ENCODE peak calls at places on chromosome 2, in four cellular contexts. One of them, this sample, is unnamed.

GRCh38 chr2:105518897-105519296 is 120.0 kb upstream of the FHL2 start:
- DNase-seq in cardiac fibroblast: no peak
- DNase-seq in GM12865: no peak
- DNase-seq in mucosa of descending colon: peak
- DNase-seq in this sample: peak

GRCh38 chr2:73832905-73833304 is 4.1 kb downstream of the STAMBP start:
- DNase-seq in GM12865: peak
- DNase-seq in cardiac fibroblast: peak
- DNase-seq in mucosa of descending colon: no peak
- DNase-seq in this sample: peak

GRCh38 chr2:174797792-174798276 is 33.6 kb upstream of the CHRNA1 start:
- DNase-seq in GM12865: no peak
- DNase-seq in cardiac fibroblast: no peak
- DNase-seq in mucosa of descending colon: no peak
- DNase-seq in this sample: peak

GRCh38 chr2:238061310-238062202 is 755 bp downstream of the SCLY start:
- DNase-seq in mucosa of descending colon: peak
- DNase-seq in cardiac fibroblast: peak
- DNase-seq in GM12865: peak
- DNase-seq in this sample: peak

GRCh38 chr2:46849741-46850474 is 65.7 kb downstream of the MCFD2 start:
- DNase-seq in mucosa of descending colon: peak
- DNase-seq in GM12865: no peak
- DNase-seq in cardiac fibroblast: peak
- DNase-seq in this sample: peak

GRCh38 chr2:236576978-236577377 is 7.4 kb downstream of the ACKR3 start:
- DNase-seq in cardiac fibroblast: no peak
- DNase-seq in GM12865: no peak
- DNase-seq in mucosa of descending colon: no peak
- DNase-seq in this sample: no peak

GRCh38 chr2:239940861-239941570 is 84.1 kb downstream of the NDUFA10 start:
- DNase-seq in GM12865: no peak
- DNase-seq in mucosa of descending colon: no peak
- DNase-seq in cardiac fibroblast: no peak
- DNase-seq in this sample: no peak

GRCh38 chr2:31558401-31559295 is 22.1 kb downstream of the SRD5A2 start:
- DNase-seq in GM12865: no peak
- DNase-seq in cardiac fibroblast: no peak
- DNase-seq in mucosa of descending colon: no peak
- DNase-seq in this sample: peak

GRCh38 chr2:217356795-217357194 is 496.9 kb upstream of the TNP1 start:
- DNase-seq in cardiac fibroblast: peak
- DNase-seq in GM12865: no peak
- DNase-seq in mucosa of descending colon: no peak
- DNase-seq in this sample: no peak

GRCh38 chr2:230922951-230923717 is 1.9 kb downstream of the GPR55 start:
- DNase-seq in GM12865: peak
- DNase-seq in cardiac fibroblast: no peak
- DNase-seq in mucosa of descending colon: no peak
- DNase-seq in this sample: no peak

GRCh38 chr2:173862612-173863217 is 102.5 kb downstream of the SP3 start:
- DNase-seq in mucosa of descending colon: no peak
- DNase-seq in GM12865: no peak
- DNase-seq in cardiac fibroblast: peak
- DNase-seq in this sample: no peak

GRCh38 chr2:46402874-46403273 is 76.5 kb upstream of the TMEM247 start:
- DNase-seq in cardiac fibroblast: no peak
- DNase-seq in mucosa of descending colon: no peak
- DNase-seq in GM12865: no peak
- DNase-seq in this sample: no peak

GRCh38 chr2:43332653-43333052 is 106.2 kb upstream of the ZFP36L2 start:
- DNase-seq in GM12865: no peak
- DNase-seq in mucosa of descending colon: no peak
- DNase-seq in cardiac fibroblast: no peak
- DNase-seq in this sample: peak

GRCh38 chr2:138180691-138181386 is 216.6 kb downstream of the HNMT start:
- DNase-seq in cardiac fibroblast: peak
- DNase-seq in GM12865: no peak
- DNase-seq in mucosa of descending colon: no peak
- DNase-seq in this sample: peak

GRCh38 chr2:174985624-174986023 is 19.6 kb downstream of the CHN1 start:
- DNase-seq in GM12865: no peak
- DNase-seq in mucosa of descending colon: no peak
- DNase-seq in cardiac fibroblast: peak
- DNase-seq in this sample: peak

GRCh38 chr2:12437144-12437543 is 279.6 kb upstream of the TRIB2 start:
- DNase-seq in mucosa of descending colon: no peak
- DNase-seq in cardiac fibroblast: no peak
- DNase-seq in GM12865: no peak
- DNase-seq in this sample: no peak

GRCh38 chr2:130336877-130337734 is 5.6 kb upstream of the IMP4 start:
- DNase-seq in mucosa of descending colon: peak
- DNase-seq in cardiac fibroblast: peak
- DNase-seq in GM12865: peak
- DNase-seq in this sample: peak

GRCh38 chr2:229410946-229411345 is 139.9 kb upstream of the PID1 start:
- DNase-seq in mucosa of descending colon: no peak
- DNase-seq in cardiac fibroblast: no peak
- DNase-seq in GM12865: no peak
- DNase-seq in this sample: no peak

GRCh38 chr2:213238753-213239591 is 45.3 kb upstream of the SPAG16 start:
- DNase-seq in GM12865: peak
- DNase-seq in mucosa of descending colon: no peak
- DNase-seq in cardiac fibroblast: peak
- DNase-seq in this sample: peak

GRCh38 chr2:168050377-168050776 is 197.0 kb downstream of the STK39 start:
- DNase-seq in GM12865: no peak
- DNase-seq in cardiac fibroblast: no peak
- DNase-seq in mucosa of descending colon: no peak
- DNase-seq in this sample: no peak

GRCh38 chr2:158395166-158395565 is 61.4 kb downstream of the CCDC148 start:
- DNase-seq in GM12865: no peak
- DNase-seq in mucosa of descending colon: no peak
- DNase-seq in cardiac fibroblast: no peak
- DNase-seq in this sample: peak

GRCh38 chr2:178380763-178381162 is 70.2 kb downstream of the PRKRA start:
- DNase-seq in mucosa of descending colon: no peak
- DNase-seq in GM12865: no peak
- DNase-seq in cardiac fibroblast: no peak
- DNase-seq in this sample: no peak

GRCh38 chr2:137467246-137467862 is 496.9 kb upstream of the HNMT start:
- DNase-seq in GM12865: peak
- DNase-seq in mucosa of descending colon: peak
- DNase-seq in cardiac fibroblast: peak
- DNase-seq in this sample: peak

GRCh38 chr2:157032019-157032418 is 225.5 kb upstream of the GALNT5 start:
- DNase-seq in GM12865: no peak
- DNase-seq in cardiac fibroblast: peak
- DNase-seq in mucosa of descending colon: no peak
- DNase-seq in this sample: peak

DNA sequence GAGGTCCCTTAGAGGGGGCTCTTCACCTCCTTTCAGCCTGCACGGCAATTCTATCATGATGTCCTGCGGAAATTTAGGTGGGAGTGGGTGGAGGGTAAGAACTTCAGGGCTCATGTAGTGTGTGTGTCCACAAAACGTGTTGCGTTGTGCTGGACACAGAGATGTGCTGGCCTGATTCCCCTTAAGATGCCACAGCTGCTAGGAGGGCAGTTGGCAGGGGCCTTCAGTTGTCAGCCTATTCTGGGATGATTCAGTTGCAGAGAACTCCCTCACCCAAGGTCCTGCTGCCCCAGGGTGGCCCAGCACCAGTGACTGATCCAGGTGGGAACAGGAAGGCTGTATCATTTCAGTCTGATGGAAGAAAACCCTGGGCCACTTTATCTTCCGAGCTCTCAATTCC is 1.0 kb upstream of the HJURP start:
- DNase-seq in GM12865: no peak
- DNase-seq in mucosa of descending colon: no peak
- DNase-seq in cardiac fibroblast: no peak
- DNase-seq in this sample: no peak
- H3K4me3 ChIP-seq in GM12865: no peak
- H3K4me3 ChIP-seq in mucosa of descending colon: no peak
- H3K4me3 ChIP-seq in cardiac fibroblast: no peak
- H3K4me3 ChIP-seq in this sample: no peak

DNA sequence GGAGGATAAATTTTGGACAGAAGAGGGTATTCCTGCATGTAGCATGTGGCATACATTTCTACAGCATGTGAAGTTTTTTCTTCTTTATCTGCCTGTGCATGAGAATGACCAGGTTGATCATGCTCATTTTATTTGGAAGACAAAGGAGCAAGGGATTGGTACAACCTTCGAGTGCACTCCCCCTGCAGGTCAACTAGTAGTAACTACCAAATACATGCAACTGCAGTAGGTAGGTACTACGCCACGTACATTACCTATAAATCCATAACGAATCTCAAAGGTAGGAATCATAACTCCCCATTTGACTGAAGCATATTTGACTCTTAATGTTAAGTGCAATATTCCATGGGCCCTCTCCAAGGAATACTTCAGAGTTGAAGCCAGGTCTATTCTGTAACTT is 763.9 kb downstream of the TSN start:
- DNase-seq in cardiac fibroblast: peak
- DNase-seq in mucosa of descending colon: no peak
- DNase-seq in GM12865: no peak
- DNase-seq in this sample: no peak
- TF ChIP-seq CTCF in cardiac fibroblast: peak
- TF ChIP-seq CTCF in mucosa of descending colon: no peak
- TF ChIP-seq CTCF in GM12865: peak
- TF ChIP-seq CTCF in this sample: no peak

GRCh38 chr2:165294912-165295311 is 55.7 kb downstream of the SCN2A start:
- DNase-seq in mucosa of descending colon: no peak
- DNase-seq in GM12865: no peak
- DNase-seq in cardiac fibroblast: no peak
- DNase-seq in this sample: no peak

GRCh38 chr2:165295643-165296042 is 56.4 kb downstream of the SCN2A start:
- DNase-seq in mucosa of descending colon: no peak
- DNase-seq in GM12865: no peak
- DNase-seq in cardiac fibroblast: no peak
- DNase-seq in this sample: no peak

GRCh38 chr2:165289069-165289468 is 49.9 kb downstream of the SCN2A start:
- DNase-seq in cardiac fibroblast: no peak
- DNase-seq in mucosa of descending colon: no peak
- DNase-seq in GM12865: no peak
- DNase-seq in this sample: no peak

GRCh38 chr2:165293439-165294420 is 54.5 kb downstream of the SCN2A start:
- DNase-seq in GM12865: peak
- DNase-seq in cardiac fibroblast: peak
- DNase-seq in mucosa of descending colon: peak
- DNase-seq in this sample: peak
- H3K4me3 ChIP-seq in GM12865: no peak
- H3K4me3 ChIP-seq in cardiac fibroblast: peak
- H3K4me3 ChIP-seq in mucosa of descending colon: no peak
- H3K4me3 ChIP-seq in this sample: peak

GRCh38 chr2:29213871-29214341 is 98.7 kb downstream of the CLIP4 start:
- DNase-seq in GM12865: no peak
- DNase-seq in cardiac fibroblast: no peak
- DNase-seq in mucosa of descending colon: no peak
- DNase-seq in this sample: no peak

GRCh38 chr2:29216609-29216909 is 101.3 kb downstream of the CLIP4 start:
- DNase-seq in mucosa of descending colon: no peak
- DNase-seq in cardiac fibroblast: no peak
- DNase-seq in GM12865: no peak
- DNase-seq in this sample: no peak

GRCh38 chr2:29218071-29218470 is 102.9 kb downstream of the CLIP4 start:
- DNase-seq in mucosa of descending colon: no peak
- DNase-seq in cardiac fibroblast: no peak
- DNase-seq in GM12865: no peak
- DNase-seq in this sample: no peak

GRCh38 chr2:29215073-29215472 is 99.9 kb downstream of the CLIP4 start:
- DNase-seq in mucosa of descending colon: no peak
- DNase-seq in cardiac fibroblast: no peak
- DNase-seq in GM12865: no peak
- DNase-seq in this sample: no peak

GRCh38 chr2:29215739-29216608 is 100.8 kb downstream of the CLIP4 start:
- DNase-seq in GM12865: no peak
- DNase-seq in cardiac fibroblast: no peak
- DNase-seq in mucosa of descending colon: no peak
- DNase-seq in this sample: no peak
- TF ChIP-seq CTCF in GM12865: no peak
- TF ChIP-seq CTCF in cardiac fibroblast: no peak
- TF ChIP-seq CTCF in mucosa of descending colon: no peak
- TF ChIP-seq CTCF in this sample: no peak

This sample was measured in choroid plexus epithelial cell.